ENCODE peak calls at places on chromosomes 13 and 19, in nine cellular contexts. One of them, this sample, is unnamed.

GRCh38 chr19:42184401-42184861 is 33.0 kb downstream of the DEDD2 start:
- DNase-seq in PC-3: peak; percentile 79
- DNase-seq in Peyer's patch: peak; percentile 92
- DNase-seq in body of pancreas: peak; percentile 85
- DNase-seq in upper lobe of right lung: peak; percentile 80
- DNase-seq in SJSA1: peak; percentile 85
- DNase-seq in CD8-positive, alpha-beta T cell: peak; percentile 83
- DNase-seq in pancreas: peak; percentile 63
- DNase-seq in heart left ventricle: peak; percentile 54
- DNase-seq in this sample: peak; percentile 65

GRCh38 chr13:50219743-50220142 is 204.5 kb downstream of the KCNRG start:
- DNase-seq in PC-3: no peak
- DNase-seq in Peyer's patch: no peak
- DNase-seq in body of pancreas: no peak
- DNase-seq in upper lobe of right lung: no peak
- DNase-seq in SJSA1: no peak
- DNase-seq in CD8-positive, alpha-beta T cell: no peak
- DNase-seq in pancreas: no peak
- DNase-seq in heart left ventricle: no peak
- DNase-seq in this sample: no peak

GRCh38 chr13:76848596-76848995 is 37.6 kb downstream of the KCTD12 start:
- DNase-seq in PC-3: no peak
- DNase-seq in Peyer's patch: no peak
- DNase-seq in body of pancreas: no peak
- DNase-seq in upper lobe of right lung: peak; percentile 68
- DNase-seq in SJSA1: no peak
- DNase-seq in CD8-positive, alpha-beta T cell: no peak
- DNase-seq in pancreas: no peak
- DNase-seq in heart left ventricle: no peak
- DNase-seq in this sample: no peak

GRCh38 chr13:36418022-36418805 is 14.1 kb upstream of the CCNA1 start:
- DNase-seq in PC-3: peak; percentile 57
- DNase-seq in Peyer's patch: no peak
- DNase-seq in body of pancreas: no peak
- DNase-seq in upper lobe of right lung: no peak
- DNase-seq in SJSA1: no peak
- DNase-seq in CD8-positive, alpha-beta T cell: no peak
- DNase-seq in pancreas: no peak
- DNase-seq in heart left ventricle: no peak
- DNase-seq in this sample: no peak

GRCh38 chr19:31145021-31145420 is 204.2 kb downstream of the TSHZ3 start:
- DNase-seq in PC-3: no peak
- DNase-seq in Peyer's patch: no peak
- DNase-seq in body of pancreas: no peak
- DNase-seq in upper lobe of right lung: no peak
- DNase-seq in SJSA1: no peak
- DNase-seq in CD8-positive, alpha-beta T cell: no peak
- DNase-seq in pancreas: no peak
- DNase-seq in heart left ventricle: no peak
- DNase-seq in this sample: no peak

GRCh38 chr13:50334944-50335343 is 319.7 kb downstream of the KCNRG start:
- DNase-seq in PC-3: no peak
- DNase-seq in Peyer's patch: no peak
- DNase-seq in body of pancreas: no peak
- DNase-seq in upper lobe of right lung: no peak
- DNase-seq in SJSA1: no peak
- DNase-seq in CD8-positive, alpha-beta T cell: no peak
- DNase-seq in pancreas: no peak
- DNase-seq in heart left ventricle: no peak
- DNase-seq in this sample: no peak

GRCh38 chr19:7368456-7368855 is 19.7 kb downstream of the ARHGEF18 start:
- DNase-seq in PC-3: no peak
- DNase-seq in Peyer's patch: no peak
- DNase-seq in body of pancreas: no peak
- DNase-seq in upper lobe of right lung: no peak
- DNase-seq in SJSA1: no peak
- DNase-seq in CD8-positive, alpha-beta T cell: no peak
- DNase-seq in pancreas: no peak
- DNase-seq in heart left ventricle: no peak
- DNase-seq in this sample: no peak

GRCh38 chr19:48539503-48540096 is 12.4 kb upstream of the SULT2B1 start:
- DNase-seq in PC-3: peak; percentile 84
- DNase-seq in Peyer's patch: peak; percentile 86
- DNase-seq in body of pancreas: peak; percentile 44
- DNase-seq in upper lobe of right lung: no peak
- DNase-seq in SJSA1: no peak
- DNase-seq in CD8-positive, alpha-beta T cell: no peak
- DNase-seq in pancreas: no peak
- DNase-seq in heart left ventricle: peak; percentile 16
- DNase-seq in this sample: no peak

GRCh38 chr13:74128171-74128767 is 5.9 kb downstream of the KLF12 start:
- DNase-seq in PC-3: no peak
- DNase-seq in Peyer's patch: no peak
- DNase-seq in body of pancreas: no peak
- DNase-seq in upper lobe of right lung: no peak
- DNase-seq in SJSA1: no peak
- DNase-seq in CD8-positive, alpha-beta T cell: no peak
- DNase-seq in pancreas: no peak
- DNase-seq in heart left ventricle: no peak
- DNase-seq in this sample: no peak

GRCh38 chr13:30429721-30430694 is 7.7 kb downstream of the UBE2L5 start:
- DNase-seq in PC-3: peak; percentile 77
- DNase-seq in Peyer's patch: no peak
- DNase-seq in body of pancreas: no peak
- DNase-seq in upper lobe of right lung: no peak
- DNase-seq in SJSA1: peak; percentile 57
- DNase-seq in CD8-positive, alpha-beta T cell: no peak
- DNase-seq in pancreas: no peak
- DNase-seq in heart left ventricle: no peak
- DNase-seq in this sample: no peak

GRCh38 chr19:11284535-11284934 is 11.4 kb upstream of the TSPAN16 start:
- DNase-seq in PC-3: no peak
- DNase-seq in Peyer's patch: no peak
- DNase-seq in body of pancreas: no peak
- DNase-seq in upper lobe of right lung: no peak
- DNase-seq in SJSA1: no peak
- DNase-seq in CD8-positive, alpha-beta T cell: no peak
- DNase-seq in pancreas: no peak
- DNase-seq in heart left ventricle: no peak
- DNase-seq in this sample: no peak

GRCh38 chr13:99267927-99268326 is 9.7 kb upstream of the GPR18 start:
- DNase-seq in PC-3: no peak
- DNase-seq in Peyer's patch: no peak
- DNase-seq in body of pancreas: no peak
- DNase-seq in upper lobe of right lung: no peak
- DNase-seq in SJSA1: peak; percentile 67
- DNase-seq in CD8-positive, alpha-beta T cell: no peak
- DNase-seq in pancreas: no peak
- DNase-seq in heart left ventricle: no peak
- DNase-seq in this sample: no peak

GRCh38 chr19:15248648-15249559 is 16.7 kb upstream of the EPHX3 start:
- DNase-seq in PC-3: peak; percentile 84
- DNase-seq in Peyer's patch: peak; percentile 83
- DNase-seq in body of pancreas: peak; percentile 66
- DNase-seq in upper lobe of right lung: no peak
- DNase-seq in SJSA1: peak; percentile 95
- DNase-seq in CD8-positive, alpha-beta T cell: no peak
- DNase-seq in pancreas: peak; percentile 49
- DNase-seq in heart left ventricle: peak; percentile 88
- DNase-seq in this sample: peak; percentile 88

GRCh38 chr19:8251025-8251472 is 41.9 kb downstream of the CERS4 start:
- DNase-seq in PC-3: no peak
- DNase-seq in Peyer's patch: no peak
- DNase-seq in body of pancreas: peak; percentile 85
- DNase-seq in upper lobe of right lung: peak; percentile 92
- DNase-seq in SJSA1: no peak
- DNase-seq in CD8-positive, alpha-beta T cell: no peak
- DNase-seq in pancreas: peak; percentile 82
- DNase-seq in heart left ventricle: peak; percentile 86
- DNase-seq in this sample: peak; percentile 83

GRCh38 chr19:44653977-44654784 is 10.5 kb downstream of the PVR start:
- DNase-seq in PC-3: peak; percentile 48
- DNase-seq in Peyer's patch: peak; percentile 94
- DNase-seq in body of pancreas: peak; percentile 84
- DNase-seq in upper lobe of right lung: peak; percentile 88
- DNase-seq in SJSA1: no peak
- DNase-seq in CD8-positive, alpha-beta T cell: peak; percentile 75
- DNase-seq in pancreas: peak; percentile 56
- DNase-seq in heart left ventricle: peak; percentile 77
- DNase-seq in this sample: peak; percentile 72

GRCh38 chr19:15463865-15464371 is 426 bp downstream of the RASAL3 start:
- DNase-seq in PC-3: no peak
- DNase-seq in Peyer's patch: peak; percentile 90
- DNase-seq in body of pancreas: no peak
- DNase-seq in upper lobe of right lung: no peak
- DNase-seq in SJSA1: no peak
- DNase-seq in CD8-positive, alpha-beta T cell: peak; percentile 91
- DNase-seq in pancreas: no peak
- DNase-seq in heart left ventricle: peak; percentile 23
- DNase-seq in this sample: no peak

GRCh38 chr19:3402631-3403443 is 36.5 kb downstream of the NFIC start:
- DNase-seq in PC-3: no peak
- DNase-seq in Peyer's patch: no peak
- DNase-seq in body of pancreas: no peak
- DNase-seq in upper lobe of right lung: no peak
- DNase-seq in SJSA1: no peak
- DNase-seq in CD8-positive, alpha-beta T cell: no peak
- DNase-seq in pancreas: no peak
- DNase-seq in heart left ventricle: no peak
- DNase-seq in this sample: no peak

GRCh38 chr13:36395280-36395679 is 37.0 kb upstream of the CCNA1 start:
- DNase-seq in PC-3: peak; percentile 44
- DNase-seq in Peyer's patch: no peak
- DNase-seq in body of pancreas: no peak
- DNase-seq in upper lobe of right lung: no peak
- DNase-seq in SJSA1: no peak
- DNase-seq in CD8-positive, alpha-beta T cell: no peak
- DNase-seq in pancreas: no peak
- DNase-seq in heart left ventricle: no peak
- DNase-seq in this sample: no peak

GRCh38 chr13:20231839-20232555 is at the start of gene GJB6:
- DNase-seq in PC-3: no peak
- DNase-seq in Peyer's patch: no peak
- DNase-seq in body of pancreas: peak; percentile 38
- DNase-seq in upper lobe of right lung: no peak
- DNase-seq in SJSA1: no peak
- DNase-seq in CD8-positive, alpha-beta T cell: peak; percentile 55
- DNase-seq in pancreas: no peak
- DNase-seq in heart left ventricle: no peak
- DNase-seq in this sample: no peak

GRCh38 chr19:36213793-36214387 is 575 bp downstream of the ZNF565 start:
- DNase-seq in PC-3: peak; percentile 1
- DNase-seq in Peyer's patch: no peak
- DNase-seq in body of pancreas: peak; percentile 25
- DNase-seq in upper lobe of right lung: no peak
- DNase-seq in SJSA1: no peak
- DNase-seq in CD8-positive, alpha-beta T cell: no peak
- DNase-seq in pancreas: no peak
- DNase-seq in heart left ventricle: no peak
- DNase-seq in this sample: no peak

GRCh38 chr13:39965309-39965708 is 309.8 kb downstream of the COG6 start:
- DNase-seq in PC-3: no peak
- DNase-seq in Peyer's patch: no peak
- DNase-seq in body of pancreas: no peak
- DNase-seq in upper lobe of right lung: no peak
- DNase-seq in SJSA1: no peak
- DNase-seq in CD8-positive, alpha-beta T cell: no peak
- DNase-seq in pancreas: no peak
- DNase-seq in heart left ventricle: no peak
- DNase-seq in this sample: no peak

GRCh38 chr13:114119196-114119595 is 13.2 kb downstream of the RASA3 start:
- DNase-seq in PC-3: peak; percentile 68
- DNase-seq in Peyer's patch: no peak
- DNase-seq in body of pancreas: peak; percentile 36
- DNase-seq in upper lobe of right lung: no peak
- DNase-seq in SJSA1: peak; percentile 92
- DNase-seq in CD8-positive, alpha-beta T cell: no peak
- DNase-seq in pancreas: no peak
- DNase-seq in heart left ventricle: no peak
- DNase-seq in this sample: no peak

GRCh38 chr19:47102561-47103135 is 10.9 kb downstream of the ZC3H4 start:
- DNase-seq in PC-3: no peak
- DNase-seq in Peyer's patch: no peak
- DNase-seq in body of pancreas: no peak
- DNase-seq in upper lobe of right lung: no peak
- DNase-seq in SJSA1: no peak
- DNase-seq in CD8-positive, alpha-beta T cell: no peak
- DNase-seq in pancreas: no peak
- DNase-seq in heart left ventricle: no peak
- DNase-seq in this sample: no peak
- H3K4me1 ChIP-seq in PC-3: peaks cover 15% of the 10 kb centered on the region
- H3K4me1 ChIP-seq in Peyer's patch: peaks cover 58% of the 10 kb centered on the region
- H3K4me1 ChIP-seq in body of pancreas: peaks cover 48% of the 10 kb centered on the region
- H3K4me1 ChIP-seq in upper lobe of right lung: peaks cover 35% of the 10 kb centered on the region
- H3K4me1 ChIP-seq in SJSA1: peaks cover 12% of the 10 kb centered on the region
- H3K4me1 ChIP-seq in CD8-positive, alpha-beta T cell: peaks cover 18% of the 10 kb centered on the region
- H3K4me1 ChIP-seq in pancreas: peaks cover 9% of the 10 kb centered on the region
- H3K4me1 ChIP-seq in heart left ventricle: peaks cover 14% of the 10 kb centered on the region
- H3K4me1 ChIP-seq in this sample: peaks cover 72% of the 10 kb centered on the region

GRCh38 chr19:56875717-56876116 is 35.2 kb upstream of the PEG3 start:
- DNase-seq in PC-3: no peak
- DNase-seq in Peyer's patch: no peak
- DNase-seq in body of pancreas: no peak
- DNase-seq in upper lobe of right lung: no peak
- DNase-seq in SJSA1: no peak
- DNase-seq in CD8-positive, alpha-beta T cell: no peak
- DNase-seq in pancreas: no peak
- DNase-seq in heart left ventricle: no peak
- DNase-seq in this sample: no peak
- H3K9me3 ChIP-seq in PC-3: peaks cover 38% of the 10 kb centered on the region
- H3K9me3 ChIP-seq in Peyer's patch: no peaks in the 10 kb centered on the region
- H3K9me3 ChIP-seq in body of pancreas: no peaks in the 10 kb centered on the region
- H3K9me3 ChIP-seq in upper lobe of right lung: peaks cover 3% of the 10 kb centered on the region
- H3K9me3 ChIP-seq in SJSA1: no peaks in the 10 kb centered on the region
- H3K9me3 ChIP-seq in CD8-positive, alpha-beta T cell: peaks cover 18% of the 10 kb centered on the region
- H3K9me3 ChIP-seq in pancreas: no peaks in the 10 kb centered on the region
- H3K9me3 ChIP-seq in heart left ventricle: peaks cover 15% of the 10 kb centered on the region
- H3K9me3 ChIP-seq in this sample: peaks cover 3% of the 10 kb centered on the region

GRCh38 chr19:18424890-18425514 is 5.8 kb downstream of the SSBP4 start:
- DNase-seq in PC-3: no peak
- DNase-seq in Peyer's patch: no peak
- DNase-seq in body of pancreas: no peak
- DNase-seq in upper lobe of right lung: no peak
- DNase-seq in SJSA1: no peak
- DNase-seq in CD8-positive, alpha-beta T cell: no peak
- DNase-seq in pancreas: no peak
- DNase-seq in heart left ventricle: no peak
- DNase-seq in this sample: no peak
- H3K4me1 ChIP-seq in PC-3: peaks cover 12% of the 10 kb centered on the region
- H3K4me1 ChIP-seq in Peyer's patch: peaks cover 85% of the 10 kb centered on the region
- H3K4me1 ChIP-seq in body of pancreas: peaks cover 43% of the 10 kb centered on the region
- H3K4me1 ChIP-seq in upper lobe of right lung: peaks cover 39% of the 10 kb centered on the region
- H3K4me1 ChIP-seq in SJSA1: peaks cover 28% of the 10 kb centered on the region
- H3K4me1 ChIP-seq in CD8-positive, alpha-beta T cell: peaks cover 74% of the 10 kb centered on the region
- H3K4me1 ChIP-seq in pancreas: no peaks in the 10 kb centered on the region
- H3K4me1 ChIP-seq in heart left ventricle: peaks cover 18% of the 10 kb centered on the region
- H3K4me1 ChIP-seq in this sample: peaks cover 66% of the 10 kb centered on the region

DNA sequence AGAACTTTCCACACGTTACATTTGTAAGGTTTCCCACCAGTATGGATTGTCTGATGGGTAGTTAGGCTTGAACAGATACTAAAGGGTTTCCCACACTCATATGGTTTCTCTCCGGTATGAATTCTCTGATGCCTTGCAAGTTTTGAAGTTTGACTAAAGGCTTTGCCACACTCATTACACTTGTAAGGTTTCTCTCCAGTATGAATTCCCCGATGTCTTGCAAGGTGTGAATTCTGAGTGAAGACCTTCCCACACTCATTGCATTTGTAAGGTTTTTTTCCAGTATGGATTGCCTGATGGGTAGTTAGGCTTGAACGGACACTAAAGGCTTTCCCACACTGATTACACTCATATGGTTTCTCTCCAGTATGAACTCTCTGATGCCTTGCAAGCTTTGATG is 7.6 kb upstream of the ZNF415 start:
- DNase-seq in PC-3: no peak
- DNase-seq in Peyer's patch: no peak
- DNase-seq in body of pancreas: no peak
- DNase-seq in upper lobe of right lung: no peak
- DNase-seq in SJSA1: no peak
- DNase-seq in CD8-positive, alpha-beta T cell: no peak
- DNase-seq in pancreas: no peak
- DNase-seq in heart left ventricle: no peak
- DNase-seq in this sample: no peak
- H3K9me3 ChIP-seq in PC-3: peaks cover 60% of the 10 kb centered on the region
- H3K9me3 ChIP-seq in Peyer's patch: no peaks in the 10 kb centered on the region
- H3K9me3 ChIP-seq in body of pancreas: no peaks in the 10 kb centered on the region
- H3K9me3 ChIP-seq in upper lobe of right lung: peaks cover 70% of the 10 kb centered on the region
- H3K9me3 ChIP-seq in SJSA1: peaks cover 11% of the 10 kb centered on the region
- H3K9me3 ChIP-seq in CD8-positive, alpha-beta T cell: peaks cover 55% of the 10 kb centered on the region
- H3K9me3 ChIP-seq in pancreas: peaks cover 14% of the 10 kb centered on the region
- H3K9me3 ChIP-seq in heart left ventricle: peaks cover 63% of the 10 kb centered on the region
- H3K9me3 ChIP-seq in this sample: peaks cover 55% of the 10 kb centered on the region